ENCODE peak calls at places on chromosomes 11 and 22, in nine cellular contexts. P is pulmonary artery endothelial cell; R is lung; U is progenitor cell of endocrine pancreas; H is stimulated activated CD4-positive, alpha-beta T cell treated with anti-CD3 and anti-CD28 coated beads, Interleukin-4, amount 100 ng/mL, for 1 hour; Y is right lobe of liver; T is endothelial cell; S is naive thymus-derived CD8-positive, alpha-beta T cell; A is NCI-H2081. J is an unnamed sample.

GRCh38 chr11:118216621-118217526 is 7.9 kb downstream of the JAML start:
- DNase-seq in P (no peak), R (no peak), U (no peak), H (peak), Y (no peak), T (no peak), S (no peak), A (no peak), J (no peak)

GRCh38 chr11:121696947-121697346 is 244.2 kb upstream of the SORL1-AS1 start:
- DNase-seq in P (no peak), R (no peak), U (no peak), H (no peak), Y (no peak), T (no peak), S (no peak), A (peak), J (no peak)

GRCh38 chr22:50012201-50013181 is at the start of gene IL17REL:
- DNase-seq in P (no peak), R (no peak), U (no peak), H (no peak), Y (peak), T (peak), S (no peak), A (no peak), J (peak)

GRCh38 chr11:8283510-8284272 is 20.0 kb upstream of the LMO1 start:
- DNase-seq in P (no peak), R (no peak), U (peak), H (no peak), Y (no peak), T (no peak), S (peak), A (no peak), J (no peak)

GRCh38 chr22:19488285-19488684 is 8.6 kb downstream of the CDC45 start:
- DNase-seq in P (no peak), R (no peak), U (no peak), H (no peak), Y (no peak), T (no peak), S (no peak), A (no peak), J (no peak)

GRCh38 chr11:81772161-81772560 is 961.5 kb downstream of the FAM181B start:
- DNase-seq in P (no peak), R (no peak), U (no peak), H (no peak), Y (no peak), T (no peak), S (no peak), A (no peak), J (no peak)

GRCh38 chr11:94800394-94800793 is 32.2 kb downstream of the AMOTL1 start:
- DNase-seq in P (no peak), R (no peak), U (no peak), H (no peak), Y (no peak), T (no peak), S (no peak), A (no peak), J (no peak)

GRCh38 chr22:23270798-23271596 is 90.7 kb downstream of the BCR start:
- DNase-seq in P (no peak), R (no peak), U (no peak), H (no peak), Y (no peak), T (no peak), S (no peak), A (no peak), J (no peak)

GRCh38 chr11:34948721-34949120 is 32.3 kb downstream of the PDHX start:
- DNase-seq in P (no peak), R (no peak), U (no peak), H (no peak), Y (no peak), T (no peak), S (no peak), A (no peak), J (no peak)

GRCh38 chr22:29275167-29275566 is 7.1 kb downstream of the EWSR1 start:
- DNase-seq in P (no peak), R (no peak), U (no peak), H (no peak), Y (no peak), T (no peak), S (no peak), A (no peak), J (no peak)

GRCh38 chr22:19108807-19109197 is 13.4 kb downstream of the DGCR2 start:
- DNase-seq in P (no peak), R (no peak), U (no peak), H (no peak), Y (no peak), T (no peak), S (no peak), A (no peak), J (no peak)

GRCh38 chr11:96694338-96694737 is 304.5 kb downstream of the JRKL start:
- DNase-seq in P (no peak), R (no peak), U (no peak), H (no peak), Y (no peak), T (no peak), S (no peak), A (no peak), J (no peak)

GRCh38 chr11:34331329-34331728 is 26.5 kb downstream of the ABTB2 start:
- DNase-seq in P (no peak), R (no peak), U (no peak), H (no peak), Y (no peak), T (no peak), S (no peak), A (peak), J (no peak)

GRCh38 chr11:87012089-87012488 is 25.6 kb upstream of the TMEM135 start:
- DNase-seq in P (no peak), R (no peak), U (no peak), H (no peak), Y (no peak), T (no peak), S (no peak), A (no peak), J (no peak)

GRCh38 chr11:67544591-67545242 is 21.5 kb upstream of the CABP2 start:
- DNase-seq in P (no peak), R (no peak), U (no peak), H (no peak), Y (no peak), T (no peak), S (no peak), A (no peak), J (no peak)

GRCh38 chr11:42923651-42924050 is 388.1 kb upstream of the API5 start:
- DNase-seq in P (no peak), R (no peak), U (no peak), H (no peak), Y (no peak), T (no peak), S (no peak), A (no peak), J (no peak)

GRCh38 chr22:28440517-28441366 is 238.9 kb downstream of the TTC28 start:
- DNase-seq in P (no peak), R (no peak), U (no peak), H (no peak), Y (no peak), T (no peak), S (no peak), A (no peak), J (no peak)

GRCh38 chr22:44396727-44397722 is 84.3 kb upstream of the SHISAL1 start:
- DNase-seq in P (no peak), R (no peak), U (peak), H (no peak), Y (no peak), T (peak), S (peak), A (no peak), J (peak)

GRCh38 chr22:20423636-20424511 is 13.8 kb downstream of the SCARF2 start:
- DNase-seq in P (no peak), R (no peak), U (no peak), H (no peak), Y (no peak), T (no peak), S (no peak), A (no peak), J (peak)

J was measured in RWPE2.